ENCODE peak calls at places on chromosomes 7 and 10, in seven cellular contexts. O is transverse colon; M is fibroblast of lung; C is neural progenitor cell; E is CD4-positive, alpha-beta T cell; S is A549; F is ascending aorta. V is an unnamed sample.
A peak's percentile ranks its signal among the peaks of the same experiment; 100 is the strongest.

GRCh38 chr10:70052462-70053211 is at the start of gene MACROH2A2:
- DNase-seq in O (peak; percentile 62), S (peak; percentile 73), C (peak; percentile 89), E (no peak), F (peak; percentile 70), M (peak; percentile 69), V (peak; percentile 25)

GRCh38 chr10:86366033-86366901 is at the start of gene GRID1:
- DNase-seq in C (peak; percentile 83), O (no peak), E (no peak), M (no peak), F (no peak), S (no peak), V (peak; percentile 73)

GRCh38 chr10:97180367-97180763 is 5.4 kb downstream of the SLIT1 start:
- DNase-seq in S (no peak), O (no peak), C (no peak), F (no peak), E (no peak), M (no peak), V (no peak)

GRCh38 chr7:38584443-38585210 is 46.5 kb downstream of the AMPH start:
- DNase-seq in O (no peak), S (no peak), C (no peak), M (peak; percentile 31), F (peak; percentile 66), E (no peak), V (no peak)

GRCh38 chr10:103967433-103968142 is 648 bp downstream of the SLK start:
- DNase-seq in F (peak; percentile 64), E (no peak), S (peak; percentile 36), M (peak; percentile 31), C (peak; percentile 34), O (peak; percentile 32), V (no peak)

GRCh38 chr10:34548466-34548865 is 266.6 kb downstream of the PARD3 start:
- DNase-seq in F (no peak), O (no peak), S (no peak), C (no peak), E (no peak), M (no peak), V (no peak)

GRCh38 chr10:121104476-121105111 is 253.4 kb downstream of the WDR11 start:
- DNase-seq in O (peak; percentile 59), M (no peak), E (no peak), C (peak; percentile 9), F (no peak), S (no peak), V (no peak)

GRCh38 chr7:68963547-68963946 is 634.7 kb upstream of the AUTS2 start:
- DNase-seq in C (no peak), M (no peak), S (no peak), E (no peak), O (no peak), F (no peak), V (no peak)

GRCh38 chr10:19966751-19967150 is 150.5 kb downstream of the PLXDC2 start:
- DNase-seq in E (no peak), O (no peak), M (peak; percentile 78), S (no peak), C (peak; percentile 84), F (no peak), V (no peak)

GRCh38 chr10:58573970-58574538 is 61.4 kb downstream of the BICC1 start:
- DNase-seq in C (no peak), S (no peak), F (no peak), O (no peak), E (no peak), M (no peak), V (no peak)

GRCh38 chr7:48109848-48110663 is 21.0 kb downstream of the UPP1 start:
- DNase-seq in C (peak; percentile 70), S (peak; percentile 75), O (peak; percentile 91), M (peak; percentile 38), F (peak; percentile 86), E (peak; percentile 90), V (peak; percentile 74)

GRCh38 chr7:157581740-157582139 is 244.9 kb downstream of the DNAJB6 start:
- DNase-seq in C (no peak), M (no peak), S (no peak), E (no peak), O (no peak), F (no peak), V (no peak)

GRCh38 chr10:29585488-29585976 is 49.2 kb downstream of the SVIL start:
- DNase-seq in F (no peak), E (no peak), S (no peak), M (no peak), O (no peak), C (peak; percentile 85), V (peak; percentile 13)

GRCh38 chr7:64653721-64654401 is 12.1 kb upstream of the ZNF107 start:
- DNase-seq in M (no peak), F (no peak), O (no peak), E (no peak), C (no peak), S (no peak), V (no peak)

GRCh38 chr10:11846542-11846941 is 23.4 kb downstream of the PROSER2 start:
- DNase-seq in E (no peak), M (no peak), F (no peak), C (no peak), S (no peak), O (no peak), V (no peak)

GRCh38 chr10:68342909-68343516 is 10.3 kb upstream of the PBLD start:
- DNase-seq in F (no peak), O (no peak), C (no peak), E (no peak), M (no peak), S (no peak), V (no peak)

GRCh38 chr7:42102301-42102700 is 134.7 kb downstream of the GLI3 start:
- DNase-seq in E (no peak), C (no peak), O (no peak), M (no peak), F (no peak), S (no peak), V (no peak)

GRCh38 chr7:117132385-117133120 is 179.3 kb downstream of the ST7 start:
- DNase-seq in O (no peak), S (peak; percentile 43), F (no peak), C (no peak), E (no peak), M (peak; percentile 83), V (no peak)

GRCh38 chr10:88974446-88975376 is 15.9 kb upstream of the FAS start:
- DNase-seq in C (no peak), S (no peak), E (no peak), M (peak; percentile 60), O (no peak), F (no peak), V (no peak)

GRCh38 chr10:74024600-74024999 is 26.7 kb downstream of the VCL start:
- DNase-seq in O (no peak), C (no peak), S (no peak), F (no peak), E (no peak), M (no peak), V (no peak)

GRCh38 chr7:70752794-70753241 is 379.1 kb upstream of the GALNT17 start:
- DNase-seq in F (no peak), O (no peak), M (peak; percentile 24), S (no peak), C (no peak), E (no peak), V (no peak)

GRCh38 chr10:8337332-8337651 is 282.8 kb downstream of the GATA3 start:
- DNase-seq in S (no peak), E (no peak), F (no peak), C (no peak), O (no peak), M (no peak), V (no peak)

GRCh38 chr7:29565186-29565540 is 1.5 kb downstream of the PRR15 start:
- DNase-seq in S (no peak), C (no peak), O (no peak), E (no peak), M (peak; percentile 27), F (no peak), V (no peak)
- H3K27ac ChIP-seq in S (peak overlapping the region; percentile 57), C (no peak overlapping the region), O (peak overlapping the region; percentile 96), E (no peak overlapping the region), M (no peak overlapping the region), F (peak overlapping the region; percentile 31), V (no peak overlapping the region)

DNA sequence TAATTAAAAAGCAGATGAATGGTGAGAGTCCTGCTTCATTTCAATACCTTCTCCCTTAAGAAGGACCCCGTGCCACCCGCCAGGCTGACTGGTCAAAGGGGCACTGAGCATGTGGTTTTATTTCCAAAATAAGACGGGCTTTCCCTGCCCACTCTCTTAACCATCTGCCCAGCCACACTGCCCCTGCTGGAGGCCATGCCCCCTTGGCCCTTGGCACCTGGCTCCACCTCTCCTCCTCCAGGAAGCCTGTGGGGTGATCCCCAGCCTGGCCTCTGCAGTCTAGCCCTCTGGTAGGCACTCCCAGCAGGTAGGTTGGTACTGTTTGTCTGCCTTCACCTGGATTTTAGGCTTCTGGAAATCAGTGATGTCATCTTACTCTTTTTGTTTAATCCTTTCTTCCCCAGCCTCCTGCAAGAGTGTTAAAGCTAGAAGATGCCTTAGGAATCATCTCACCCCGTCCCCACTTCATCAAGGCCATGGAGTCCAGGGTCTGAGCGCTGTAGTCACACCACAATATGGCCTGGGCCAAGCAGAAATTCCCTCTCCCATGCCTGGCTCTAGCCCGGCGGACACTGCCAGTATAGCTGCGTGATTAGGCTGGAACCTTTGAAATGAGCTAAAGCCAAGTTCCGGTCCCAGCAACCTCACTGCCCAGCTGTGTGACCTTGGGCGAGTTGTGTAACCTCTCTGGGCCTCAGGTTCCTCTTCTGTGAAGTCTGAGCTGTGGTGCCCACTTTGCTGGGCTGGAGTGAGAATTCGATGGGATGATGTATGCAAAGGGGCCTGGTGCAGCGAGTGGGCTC is 118.2 kb downstream of the ZMIZ1 start:
- DNase-seq in C (no peak), M (no peak), O (no peak), F (no peak), E (no peak), S (no peak), V (no peak)
- H3K27ac ChIP-seq in C (no peak overlapping the region), M (no peak overlapping the region), O (peak overlapping the region; percentile 54), F (no peak overlapping the region), E (no peak overlapping the region), S (peak overlapping the region; percentile 81), V (no peak overlapping the region)

GRCh38 chr10:3471497-3471896 is 298.9 kb upstream of the PITRM1 start:
- DNase-seq in F (no peak), S (no peak), M (no peak), C (no peak), O (no peak), E (no peak), V (no peak)
- H3K27ac ChIP-seq in F (no peak overlapping the region), S (peak overlapping the region; percentile 77), M (peak overlapping the region; percentile 70), C (peak overlapping the region; percentile 84), O (peak overlapping the region; percentile 79), E (no peak overlapping the region), V (peak overlapping the region; percentile 95)

DNA sequence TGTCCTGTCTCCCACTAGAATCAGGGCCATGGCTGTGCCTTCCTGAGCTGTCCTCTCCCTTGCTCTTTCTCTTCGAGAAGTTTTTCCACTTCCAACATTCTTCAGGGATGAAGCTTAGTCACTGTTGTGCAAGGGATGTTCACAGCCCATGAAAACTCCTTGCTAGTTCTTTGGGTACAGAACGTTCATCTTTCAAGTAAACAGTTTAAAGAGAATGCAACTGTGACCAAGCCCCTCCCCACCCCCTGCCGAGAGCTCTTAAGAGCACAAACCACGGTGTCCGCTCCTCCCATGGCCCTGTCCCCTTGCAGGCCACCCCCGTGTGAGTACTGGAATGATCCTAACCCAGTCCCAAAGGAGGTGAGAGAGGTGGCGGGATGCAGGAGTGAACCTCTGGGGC is 161.1 kb upstream of the RHEB start:
- DNase-seq in O (peak; percentile 43), M (peak; percentile 89), S (no peak), C (no peak), F (no peak), E (no peak), V (no peak)
- H3K27ac ChIP-seq in O (peak overlapping the region; percentile 82), M (no peak overlapping the region), S (peak overlapping the region; percentile 61), C (no peak overlapping the region), F (no peak overlapping the region), E (no peak overlapping the region), V (peak overlapping the region; percentile 61)

GRCh38 chr7:20173828-20174227 is 43.4 kb downstream of the MACC1 start:
- DNase-seq in O (no peak), S (no peak), F (no peak), C (no peak), E (no peak), M (no peak), V (no peak)
- H3K27ac ChIP-seq in O (no peak overlapping the region), S (no peak overlapping the region), F (no peak overlapping the region), C (no peak overlapping the region), E (no peak overlapping the region), M (no peak overlapping the region), V (no peak overlapping the region)